ENCODE peak calls at places on chromosomes 6 and 20, in four cellular contexts. One of them, this sample, is unnamed.

GRCh38 chr6:11197175-11197535 is 35.3 kb downstream of the NEDD9 start:
- DNase-seq in H1: no peak
- DNase-seq in GM12878: no peak
- DNase-seq in HepG2: no peak
- DNase-seq in this sample: no peak

GRCh38 chr6:56399672-56400263 is 152.4 kb upstream of the COL21A1 start:
- DNase-seq in H1: no peak
- DNase-seq in GM12878: no peak
- DNase-seq in HepG2: peak
- DNase-seq in this sample: no peak

GRCh38 chr6:105442369-105442768 is 39.5 kb upstream of the PREP start:
- DNase-seq in H1: no peak
- DNase-seq in GM12878: no peak
- DNase-seq in HepG2: no peak
- DNase-seq in this sample: no peak

GRCh38 chr6:57075092-57075491 is 14.9 kb upstream of the ZNF451 start:
- DNase-seq in H1: no peak
- DNase-seq in GM12878: no peak
- DNase-seq in HepG2: no peak
- DNase-seq in this sample: no peak

GRCh38 chr6:89564752-89565427 is 73.7 kb downstream of the LYRM2 start:
- DNase-seq in H1: no peak
- DNase-seq in GM12878: no peak
- DNase-seq in HepG2: peak
- DNase-seq in this sample: no peak

GRCh38 chr6:15417811-15418210 is 171.9 kb downstream of the JARID2 start:
- DNase-seq in H1: no peak
- DNase-seq in GM12878: no peak
- DNase-seq in HepG2: no peak
- DNase-seq in this sample: no peak

GRCh38 chr20:36720510-36720909 is 25.4 kb downstream of the NDRG3 start:
- DNase-seq in H1: no peak
- DNase-seq in GM12878: no peak
- DNase-seq in HepG2: no peak
- DNase-seq in this sample: no peak

GRCh38 chr6:17418281-17419188 is 25.1 kb downstream of the CAP2 start:
- DNase-seq in H1: no peak
- DNase-seq in GM12878: no peak
- DNase-seq in HepG2: no peak
- DNase-seq in this sample: peak

GRCh38 chr6:34671801-34672656 is 24.5 kb downstream of the ILRUN start:
- DNase-seq in H1: no peak
- DNase-seq in GM12878: peak
- DNase-seq in HepG2: no peak
- DNase-seq in this sample: no peak

GRCh38 chr6:21300439-21300838 is 293.1 kb upstream of the SOX4 start:
- DNase-seq in H1: no peak
- DNase-seq in GM12878: no peak
- DNase-seq in HepG2: no peak
- DNase-seq in this sample: no peak

GRCh38 chr20:63092660-63093215 is 86.0 kb upstream of the BHLHE23 start:
- DNase-seq in H1: peak
- DNase-seq in GM12878: no peak
- DNase-seq in HepG2: no peak
- DNase-seq in this sample: no peak

GRCh38 chr20:45372646-45373352 is 5.3 kb downstream of the TP53TG5 start:
- DNase-seq in H1: peak
- DNase-seq in GM12878: no peak
- DNase-seq in HepG2: no peak
- DNase-seq in this sample: no peak

GRCh38 chr20:11496382-11496781 is 421.3 kb upstream of the BTBD3 start:
- DNase-seq in H1: no peak
- DNase-seq in GM12878: no peak
- DNase-seq in HepG2: no peak
- DNase-seq in this sample: no peak

GRCh38 chr20:63595416-63596127 is 21.5 kb upstream of the HELZ2 start:
- DNase-seq in H1: no peak
- DNase-seq in GM12878: no peak
- DNase-seq in HepG2: no peak
- DNase-seq in this sample: no peak

GRCh38 chr6:25017932-25018581 is 82.3 kb upstream of the RIPOR2 start:
- DNase-seq in H1: peak
- DNase-seq in GM12878: no peak
- DNase-seq in HepG2: peak
- DNase-seq in this sample: peak

GRCh38 chr20:6411651-6412050 is 288.8 kb upstream of the FERMT1 start:
- DNase-seq in H1: no peak
- DNase-seq in GM12878: no peak
- DNase-seq in HepG2: no peak
- DNase-seq in this sample: no peak

GRCh38 chr20:18243802-18244201 is 44.5 kb upstream of the ZNF133 start:
- DNase-seq in H1: no peak
- DNase-seq in GM12878: no peak
- DNase-seq in HepG2: no peak
- DNase-seq in this sample: no peak

GRCh38 chr20:55424968-55425367 is 580.4 kb downstream of the CBLN4 start:
- DNase-seq in H1: no peak
- DNase-seq in GM12878: no peak
- DNase-seq in HepG2: no peak
- DNase-seq in this sample: no peak

GRCh38 chr20:37111926-37112455 is 16.2 kb upstream of the RBL1 start:
- DNase-seq in H1: no peak
- DNase-seq in GM12878: no peak
- DNase-seq in HepG2: no peak
- DNase-seq in this sample: no peak

GRCh38 chr20:36629719-36630340 is 16.2 kb downstream of the SLA2 start:
- DNase-seq in H1: no peak
- DNase-seq in GM12878: no peak
- DNase-seq in HepG2: no peak
- DNase-seq in this sample: no peak

GRCh38 chr20:50514750-50515149 is 4.6 kb downstream of the PTPN1 start:
- DNase-seq in H1: no peak
- DNase-seq in GM12878: peak
- DNase-seq in HepG2: no peak
- DNase-seq in this sample: no peak

GRCh38 chr6:7440476-7440875 is 50.9 kb downstream of the RIOK1 start:
- DNase-seq in H1: no peak
- DNase-seq in GM12878: no peak
- DNase-seq in HepG2: no peak
- DNase-seq in this sample: no peak

DNA sequence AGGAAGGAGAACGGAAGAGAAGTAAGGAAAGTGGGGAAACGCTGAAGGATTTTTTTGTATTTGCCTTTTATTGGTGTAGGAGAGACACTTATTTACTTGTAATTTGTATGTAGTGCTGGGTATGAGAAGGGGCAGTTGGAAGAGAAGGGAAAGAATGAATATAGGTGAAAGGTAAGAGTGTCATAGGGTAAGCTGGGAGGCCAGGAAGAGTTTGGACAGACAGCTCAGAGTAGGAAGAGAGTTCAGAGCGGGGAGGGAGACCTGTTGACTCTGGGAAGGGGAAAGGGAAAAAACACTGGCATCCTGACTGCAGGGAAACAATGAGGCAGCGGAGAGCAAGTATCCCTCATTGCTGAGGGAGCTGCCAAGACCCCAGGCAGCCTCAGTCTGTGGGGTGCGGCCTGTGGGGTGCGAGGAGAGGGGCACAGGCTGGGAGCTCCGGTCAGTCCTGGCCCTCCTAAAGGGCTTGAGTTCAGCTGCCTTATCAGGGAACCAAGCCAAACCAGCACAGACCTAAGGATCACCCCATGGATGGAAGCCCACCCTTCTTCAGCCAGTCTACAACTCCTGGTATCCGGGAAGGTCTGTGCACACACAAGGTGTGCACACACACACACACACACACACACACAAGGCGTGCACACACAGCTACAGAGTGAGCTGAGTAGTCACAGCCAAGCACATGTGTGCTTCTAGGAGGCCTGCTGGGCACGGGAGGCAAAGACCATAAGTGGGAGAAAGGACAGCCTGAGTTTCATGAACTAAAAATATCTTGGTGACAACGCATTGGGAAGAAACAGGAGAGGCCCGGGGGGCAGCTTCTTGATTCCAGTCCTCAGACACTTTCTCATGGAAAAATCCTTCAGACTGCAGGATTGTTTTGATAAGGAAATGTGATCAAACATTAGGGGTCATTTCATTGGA is 2.9 kb downstream of the TRAF3IP2 start:
- DNase-seq in H1: no peak
- DNase-seq in GM12878: no peak
- DNase-seq in HepG2: no peak
- DNase-seq in this sample: no peak
- H3K4me3 ChIP-seq in H1: no peak
- H3K4me3 ChIP-seq in GM12878: peak
- H3K4me3 ChIP-seq in HepG2: no peak
- H3K4me3 ChIP-seq in this sample: no peak

GRCh38 chr20:24812356-24812755 is 136.7 kb upstream of the CST7 start:
- DNase-seq in H1: no peak
- DNase-seq in GM12878: no peak
- DNase-seq in HepG2: no peak
- DNase-seq in this sample: no peak

GRCh38 chr20:24808616-24809015 is 140.5 kb upstream of the CST7 start:
- DNase-seq in H1: no peak
- DNase-seq in GM12878: no peak
- DNase-seq in HepG2: no peak
- DNase-seq in this sample: no peak

GRCh38 chr20:24809606-24810005 is 139.5 kb upstream of the CST7 start:
- DNase-seq in H1: no peak
- DNase-seq in GM12878: no peak
- DNase-seq in HepG2: no peak
- DNase-seq in this sample: no peak

GRCh38 chr20:24813080-24813479 is 136.0 kb upstream of the CST7 start:
- DNase-seq in H1: no peak
- DNase-seq in GM12878: no peak
- DNase-seq in HepG2: no peak
- DNase-seq in this sample: no peak

DNA sequence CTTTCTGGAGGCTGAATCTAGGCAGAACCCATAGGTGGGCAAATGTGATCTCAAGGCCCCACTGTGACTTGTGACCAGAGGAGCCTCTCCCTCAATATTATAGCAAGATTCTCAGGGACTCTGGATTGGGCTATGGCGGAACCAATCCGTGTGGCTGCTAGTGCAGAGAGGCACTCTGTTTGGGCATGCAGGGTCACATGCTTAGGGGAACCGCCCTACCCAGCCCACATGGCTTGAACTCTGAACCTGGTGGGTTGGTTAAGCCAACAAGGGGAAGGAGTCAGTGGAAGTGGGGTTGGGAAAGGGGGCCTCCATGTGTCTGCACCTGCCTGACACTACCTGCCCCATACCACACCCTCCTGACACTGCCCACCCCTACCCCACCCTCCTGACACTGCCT is 138.0 kb upstream of the CST7 start:
- DNase-seq in H1: no peak
- DNase-seq in GM12878: no peak
- DNase-seq in HepG2: no peak
- DNase-seq in this sample: no peak
- TF ChIP-seq SUZ12 in H1: no peak
- TF ChIP-seq SUZ12 in GM12878: no peak
- TF ChIP-seq SUZ12 in HepG2: no peak
- TF ChIP-seq SUZ12 in this sample: no peak

GRCh38 chr6:159469449-159469848 is 223.6 kb downstream of the SOD2 start:
- DNase-seq in H1: no peak
- DNase-seq in GM12878: no peak
- DNase-seq in HepG2: no peak
- DNase-seq in this sample: no peak

GRCh38 chr6:159464827-159465226 is 228.2 kb downstream of the SOD2 start:
- DNase-seq in H1: no peak
- DNase-seq in GM12878: no peak
- DNase-seq in HepG2: no peak
- DNase-seq in this sample: no peak

GRCh38 chr6:159467473-159468041 is 225.5 kb downstream of the SOD2 start:
- DNase-seq in H1: no peak
- DNase-seq in GM12878: peak
- DNase-seq in HepG2: no peak
- DNase-seq in this sample: no peak

GRCh38 chr6:159470400-159470799 is 222.6 kb downstream of the SOD2 start:
- DNase-seq in H1: no peak
- DNase-seq in GM12878: no peak
- DNase-seq in HepG2: no peak
- DNase-seq in this sample: no peak

GRCh38 chr6:159466934-159467333 is 226.1 kb downstream of the SOD2 start:
- DNase-seq in H1: no peak
- DNase-seq in GM12878: no peak
- DNase-seq in HepG2: no peak
- DNase-seq in this sample: no peak
- H3K4me3 ChIP-seq in H1: no peak
- H3K4me3 ChIP-seq in GM12878: no peak
- H3K4me3 ChIP-seq in HepG2: no peak
- H3K4me3 ChIP-seq in this sample: no peak

DNA sequence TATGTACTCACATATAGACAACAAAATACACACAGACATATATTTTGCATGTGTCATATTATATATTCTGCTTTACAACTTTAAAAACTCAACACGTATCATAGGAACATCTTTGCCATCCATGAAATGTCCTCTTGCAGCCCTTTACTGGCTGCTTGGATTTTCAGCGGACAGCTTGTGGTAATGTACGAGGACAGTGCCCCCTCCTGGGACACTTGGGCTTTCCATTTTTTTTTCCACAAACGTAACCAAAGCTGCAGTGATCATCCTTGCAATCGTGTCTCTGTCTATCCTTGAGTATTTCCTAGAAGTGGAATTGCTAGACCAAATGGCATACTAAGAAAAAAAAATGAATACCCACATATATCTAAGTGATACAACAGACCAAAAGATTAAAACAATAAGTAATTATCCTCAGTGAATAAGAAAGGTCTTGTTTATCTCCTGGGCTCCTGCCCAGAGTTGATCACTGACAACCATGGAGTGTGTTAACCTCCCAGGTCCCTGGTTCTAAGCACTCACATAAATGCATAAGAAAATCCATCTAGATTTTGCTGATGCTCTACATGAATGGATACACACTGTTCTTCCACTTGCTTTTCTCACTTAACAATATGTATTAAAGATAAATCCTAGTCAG is 18.1 kb downstream of the BPI start:
- DNase-seq in H1: no peak
- DNase-seq in GM12878: no peak
- DNase-seq in HepG2: peak
- DNase-seq in this sample: peak
- TF ChIP-seq SUZ12 in H1: no peak
- TF ChIP-seq SUZ12 in GM12878: no peak
- TF ChIP-seq SUZ12 in HepG2: no peak
- TF ChIP-seq SUZ12 in this sample: no peak

DNA sequence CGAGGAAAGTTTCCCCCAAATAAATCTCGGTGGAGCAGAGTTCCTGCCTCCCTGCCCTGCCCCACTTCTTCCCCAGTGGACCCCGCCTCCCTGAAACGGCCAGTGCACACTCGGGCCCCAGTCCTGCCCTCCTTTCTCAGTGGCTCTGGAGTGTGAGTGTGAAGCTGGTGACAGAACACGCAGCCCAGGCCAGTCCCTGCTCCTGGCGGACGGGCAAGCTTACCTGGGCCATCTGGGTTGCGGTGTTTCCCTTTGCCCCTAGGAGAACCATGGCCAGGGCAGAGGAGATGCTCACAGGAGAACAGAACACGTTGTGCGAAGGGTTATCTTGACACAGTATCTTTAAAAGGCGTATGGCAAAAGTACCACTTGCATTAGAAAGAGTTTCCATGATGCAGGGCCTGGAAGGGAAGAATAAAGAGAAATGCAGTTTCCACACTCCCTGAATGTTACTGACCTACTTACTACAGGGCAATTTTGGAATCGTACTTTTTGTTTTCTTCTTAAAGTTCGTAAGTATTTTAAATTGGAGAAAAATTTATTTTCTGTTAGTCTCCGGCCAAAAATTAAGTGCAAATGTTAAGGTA is 2.8 kb downstream of the SERPINB9 start:
- DNase-seq in H1: no peak
- DNase-seq in GM12878: no peak
- DNase-seq in HepG2: no peak
- DNase-seq in this sample: no peak
- H3K4me3 ChIP-seq in H1: no peak
- H3K4me3 ChIP-seq in GM12878: peak
- H3K4me3 ChIP-seq in HepG2: no peak
- H3K4me3 ChIP-seq in this sample: no peak